ENCODE peak calls at places on chromosomes 6 and 20, in four cellular contexts. One of them, this sample, is unnamed.

GRCh38 chr6:26660096-26660425 is 515 bp upstream of the ZNF322 start:
- DNase-seq in MM.1S: peak
- DNase-seq in HepG2: peak
- DNase-seq in AG09309: no peak
- DNase-seq in this sample: peak

GRCh38 chr20:47334022-47334551 is 22.4 kb downstream of the ZMYND8 start:
- DNase-seq in MM.1S: no peak
- DNase-seq in HepG2: peak
- DNase-seq in AG09309: peak
- DNase-seq in this sample: no peak

GRCh38 chr20:53597085-53597482 is 3.4 kb upstream of the ZNF217 start:
- DNase-seq in MM.1S: no peak
- DNase-seq in HepG2: peak
- DNase-seq in AG09309: no peak
- DNase-seq in this sample: no peak

GRCh38 chr20:61965606-61966491 is 99.8 kb downstream of the TAF4 start:
- DNase-seq in MM.1S: no peak
- DNase-seq in HepG2: peak
- DNase-seq in AG09309: no peak
- DNase-seq in this sample: no peak

GRCh38 chr20:53763707-53764415 is 170.2 kb upstream of the ZNF217 start:
- DNase-seq in MM.1S: no peak
- DNase-seq in HepG2: peak
- DNase-seq in AG09309: no peak
- DNase-seq in this sample: no peak

GRCh38 chr20:32130352-32130751 is 20.8 kb downstream of the TM9SF4 start:
- DNase-seq in MM.1S: no peak
- DNase-seq in HepG2: no peak
- DNase-seq in AG09309: no peak
- DNase-seq in this sample: no peak

GRCh38 chr6:31402324-31403282 is 792 bp upstream of the MICA start:
- DNase-seq in MM.1S: peak
- DNase-seq in HepG2: no peak
- DNase-seq in AG09309: no peak
- DNase-seq in this sample: peak

GRCh38 chr6:98747960-98748359 is 86.4 kb upstream of the POU3F2 start:
- DNase-seq in MM.1S: no peak
- DNase-seq in HepG2: no peak
- DNase-seq in AG09309: no peak
- DNase-seq in this sample: no peak

GRCh38 chr6:100968934-100969333 is 87.8 kb upstream of the ASCC3 start:
- DNase-seq in MM.1S: no peak
- DNase-seq in HepG2: peak
- DNase-seq in AG09309: no peak
- DNase-seq in this sample: peak

GRCh38 chr20:40471261-40471629 is 217.8 kb downstream of the MAFB start:
- DNase-seq in MM.1S: no peak
- DNase-seq in HepG2: no peak
- DNase-seq in AG09309: no peak
- DNase-seq in this sample: peak

GRCh38 chr20:46894971-46895905 is 595 bp downstream of the EYA2 start:
- DNase-seq in MM.1S: no peak
- DNase-seq in HepG2: no peak
- DNase-seq in AG09309: no peak
- DNase-seq in this sample: peak

GRCh38 chr20:54382419-54382818 is 93.0 kb upstream of the DOK5 start:
- DNase-seq in MM.1S: no peak
- DNase-seq in HepG2: no peak
- DNase-seq in AG09309: no peak
- DNase-seq in this sample: no peak

GRCh38 chr20:46970937-46971630 is 76.4 kb downstream of the EYA2 start:
- DNase-seq in MM.1S: no peak
- DNase-seq in HepG2: peak
- DNase-seq in AG09309: no peak
- DNase-seq in this sample: peak

GRCh38 chr6:163231356-163232014 is 183.0 kb upstream of the QKI start:
- DNase-seq in MM.1S: peak
- DNase-seq in HepG2: no peak
- DNase-seq in AG09309: no peak
- DNase-seq in this sample: no peak

GRCh38 chr6:84462697-84463096 is 235.3 kb upstream of the CEP162 start:
- DNase-seq in MM.1S: no peak
- DNase-seq in HepG2: no peak
- DNase-seq in AG09309: peak
- DNase-seq in this sample: no peak

GRCh38 chr6:121925024-121925423 is 474.4 kb upstream of the HSF2 start:
- DNase-seq in MM.1S: no peak
- DNase-seq in HepG2: no peak
- DNase-seq in AG09309: no peak
- DNase-seq in this sample: no peak

GRCh38 chr6:170091000-170091638 is 199.8 kb downstream of the DLL1 start:
- DNase-seq in MM.1S: no peak
- DNase-seq in HepG2: no peak
- DNase-seq in AG09309: no peak
- DNase-seq in this sample: no peak

GRCh38 chr6:47496935-47497579 is 19.5 kb downstream of the CD2AP start:
- DNase-seq in MM.1S: no peak
- DNase-seq in HepG2: no peak
- DNase-seq in AG09309: no peak
- DNase-seq in this sample: no peak

GRCh38 chr6:3318226-3318625 is 59.5 kb downstream of the PSMG4 start:
- DNase-seq in MM.1S: no peak
- DNase-seq in HepG2: no peak
- DNase-seq in AG09309: no peak
- DNase-seq in this sample: peak

GRCh38 chr20:3248167-3248992 is 9.4 kb upstream of the SLC4A11 start:
- DNase-seq in MM.1S: no peak
- DNase-seq in HepG2: no peak
- DNase-seq in AG09309: no peak
- DNase-seq in this sample: peak
- TF ChIP-seq CTCF in MM.1S: no peak
- TF ChIP-seq CTCF in HepG2: peak
- TF ChIP-seq CTCF in AG09309: no peak
- TF ChIP-seq CTCF in this sample: no peak

GRCh38 chr6:19024737-19025136 is 637.6 kb downstream of the RNF144B start:
- DNase-seq in MM.1S: no peak
- DNase-seq in HepG2: peak
- DNase-seq in AG09309: no peak
- DNase-seq in this sample: peak
- TF ChIP-seq CTCF in MM.1S: peak
- TF ChIP-seq CTCF in HepG2: peak
- TF ChIP-seq CTCF in AG09309: peak
- TF ChIP-seq CTCF in this sample: peak

DNA sequence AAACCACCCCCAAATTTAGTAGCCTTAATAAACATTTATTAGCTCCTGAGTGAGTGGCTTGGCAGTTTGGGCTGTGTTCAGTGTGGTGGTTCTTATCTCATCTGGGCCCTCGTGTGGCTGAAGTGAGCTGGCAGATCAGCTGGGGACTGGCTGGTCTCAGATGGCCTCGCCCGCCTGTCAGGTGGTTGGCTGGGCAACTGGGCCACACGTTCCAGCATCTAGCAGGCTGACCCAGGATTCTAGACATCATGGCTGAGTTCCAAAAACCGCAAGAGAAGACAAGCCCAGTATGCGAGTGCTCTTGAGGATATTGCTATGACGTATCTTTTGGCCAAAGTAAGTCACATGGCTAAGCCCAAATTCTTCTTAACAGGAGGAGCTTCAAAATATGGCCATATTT is 28.9 kb downstream of the EIF2S2 start:
- DNase-seq in MM.1S: no peak
- DNase-seq in HepG2: no peak
- DNase-seq in AG09309: peak
- DNase-seq in this sample: no peak
- TF ChIP-seq CTCF in MM.1S: no peak
- TF ChIP-seq CTCF in HepG2: peak
- TF ChIP-seq CTCF in AG09309: peak
- TF ChIP-seq CTCF in this sample: no peak

DNA sequence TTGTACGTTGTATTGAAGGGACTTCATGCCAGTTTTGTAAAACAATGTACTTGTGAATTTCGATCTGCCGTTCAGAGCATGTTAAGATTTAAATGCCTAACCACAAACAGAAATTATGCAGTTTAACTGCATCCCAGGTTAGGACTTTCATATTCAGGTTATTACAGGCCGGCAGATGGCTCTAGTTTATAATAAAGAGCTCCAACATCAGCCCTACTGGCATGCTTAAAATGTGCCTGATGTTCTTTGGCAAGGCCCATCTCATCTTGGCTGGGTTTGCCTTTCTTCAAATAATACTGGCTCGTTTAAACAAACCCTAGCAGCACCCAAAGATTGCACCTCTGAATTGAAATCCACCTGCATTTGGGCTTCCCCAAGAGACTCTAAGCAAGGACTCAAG is 169.3 kb upstream of the RIN2 start:
- DNase-seq in MM.1S: peak
- DNase-seq in HepG2: peak
- DNase-seq in AG09309: no peak
- DNase-seq in this sample: no peak
- TF ChIP-seq CTCF in MM.1S: peak
- TF ChIP-seq CTCF in HepG2: peak
- TF ChIP-seq CTCF in AG09309: peak
- TF ChIP-seq CTCF in this sample: no peak

DNA sequence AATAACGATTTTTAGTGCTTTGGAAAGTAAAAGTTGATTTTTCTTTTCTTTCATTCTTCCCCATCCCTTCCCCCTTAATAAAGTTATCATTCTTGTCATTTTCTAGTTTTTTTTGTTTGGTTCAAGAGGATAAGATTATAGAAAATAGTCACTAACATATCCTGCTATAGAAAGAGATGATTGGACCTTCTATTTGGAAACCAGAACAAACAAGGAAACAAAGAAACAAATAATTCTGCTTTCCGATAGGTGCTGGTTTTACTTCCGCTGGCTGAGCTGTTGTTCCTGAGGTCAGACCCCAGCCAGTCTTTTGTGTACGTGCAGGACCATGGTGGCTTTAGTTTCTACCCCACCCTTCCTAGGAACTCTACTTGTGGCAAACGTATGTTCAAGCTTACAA is at the start of gene CDH26:
- DNase-seq in MM.1S: no peak
- DNase-seq in HepG2: no peak
- DNase-seq in AG09309: no peak
- DNase-seq in this sample: no peak
- TF ChIP-seq CTCF in MM.1S: no peak
- TF ChIP-seq CTCF in HepG2: no peak
- TF ChIP-seq CTCF in AG09309: no peak
- TF ChIP-seq CTCF in this sample: no peak

GRCh38 chr6:158706369-158706982 is 56.6 kb downstream of the SYTL3 start:
- DNase-seq in MM.1S: no peak
- DNase-seq in HepG2: peak
- DNase-seq in AG09309: no peak
- DNase-seq in this sample: no peak
- TF ChIP-seq CTCF in MM.1S: no peak
- TF ChIP-seq CTCF in HepG2: peak
- TF ChIP-seq CTCF in AG09309: peak
- TF ChIP-seq CTCF in this sample: peak

DNA sequence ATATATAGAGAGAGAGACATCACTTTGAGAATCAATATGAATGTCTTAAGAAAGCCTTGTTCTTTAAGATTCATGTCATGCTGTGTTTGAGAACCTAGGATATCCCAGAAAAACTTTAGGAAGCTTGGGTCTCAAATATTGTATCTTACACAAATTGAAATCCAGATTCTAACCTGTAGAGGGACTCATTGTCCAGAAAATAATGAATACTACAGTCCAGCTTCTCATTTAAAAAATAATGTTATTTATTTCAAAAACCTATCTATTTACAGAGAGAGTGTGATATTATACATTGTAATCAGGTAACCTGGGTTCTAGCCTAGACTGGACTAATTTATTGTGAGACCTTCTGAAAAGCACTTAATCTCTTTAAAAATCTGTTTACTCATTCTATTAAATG is 4.2 kb downstream of the RFX6 start:
- DNase-seq in MM.1S: no peak
- DNase-seq in HepG2: peak
- DNase-seq in AG09309: no peak
- DNase-seq in this sample: no peak
- TF ChIP-seq CTCF in MM.1S: no peak
- TF ChIP-seq CTCF in HepG2: peak
- TF ChIP-seq CTCF in AG09309: no peak
- TF ChIP-seq CTCF in this sample: no peak

GRCh38 chr20:43244647-43245046 is 54.9 kb upstream of the PTPRT start:
- DNase-seq in MM.1S: no peak
- DNase-seq in HepG2: no peak
- DNase-seq in AG09309: no peak
- DNase-seq in this sample: no peak

GRCh38 chr20:43241057-43241702 is 51.5 kb upstream of the PTPRT start:
- DNase-seq in MM.1S: no peak
- DNase-seq in HepG2: no peak
- DNase-seq in AG09309: no peak
- DNase-seq in this sample: no peak

GRCh38 chr20:43248341-43248740 is 58.6 kb upstream of the PTPRT start:
- DNase-seq in MM.1S: no peak
- DNase-seq in HepG2: no peak
- DNase-seq in AG09309: no peak
- DNase-seq in this sample: no peak

GRCh38 chr20:43247361-43247760 is 57.7 kb upstream of the PTPRT start:
- DNase-seq in MM.1S: no peak
- DNase-seq in HepG2: no peak
- DNase-seq in AG09309: no peak
- DNase-seq in this sample: no peak

GRCh38 chr20:43243672-43244269 is 54.1 kb upstream of the PTPRT start:
- DNase-seq in MM.1S: no peak
- DNase-seq in HepG2: no peak
- DNase-seq in AG09309: no peak
- DNase-seq in this sample: peak
- TF ChIP-seq CTCF in MM.1S: no peak
- TF ChIP-seq CTCF in HepG2: peak
- TF ChIP-seq CTCF in AG09309: peak
- TF ChIP-seq CTCF in this sample: peak

GRCh38 chr6:117906905-117907599 is at the start of gene SLC35F1:
- DNase-seq in MM.1S: peak
- DNase-seq in HepG2: peak
- DNase-seq in AG09309: no peak
- DNase-seq in this sample: peak
- TF ChIP-seq CTCF in MM.1S: peak
- TF ChIP-seq CTCF in HepG2: peak
- TF ChIP-seq CTCF in AG09309: peak
- TF ChIP-seq CTCF in this sample: peak

GRCh38 chr6:24089741-24090140 is 36.3 kb upstream of the NRSN1 start:
- DNase-seq in MM.1S: no peak
- DNase-seq in HepG2: no peak
- DNase-seq in AG09309: no peak
- DNase-seq in this sample: no peak
- TF ChIP-seq CTCF in MM.1S: no peak
- TF ChIP-seq CTCF in HepG2: no peak
- TF ChIP-seq CTCF in AG09309: no peak
- TF ChIP-seq CTCF in this sample: no peak

This sample was measured in GM12865.